ENCODE peak calls at places on chromosomes 6 and 20, in four cellular contexts. One of them, this sample, is unnamed.
A peak's percentile ranks its signal among the peaks of the same experiment; 100 is the strongest.

GRCh38 chr6:13762648-13763441 is 51.2 kb upstream of the RANBP9 start:
- DNase-seq in stimulated activated CD8-positive, alpha-beta memory T cell treated with anti-CD3 and anti-CD28 coated beads, Interleukin-15, amount 100 ng/mL, for 24 hours: no peak
- DNase-seq in cerebellar cortex: no peak
- DNase-seq in kidney tubule cell: no peak
- DNase-seq in this sample: no peak

GRCh38 chr20:29408034-29408695 is 1849.3 kb upstream of the DEFB115 start:
- DNase-seq in cerebellar cortex: no peak
- DNase-seq in stimulated activated CD8-positive, alpha-beta memory T cell treated with anti-CD3 and anti-CD28 coated beads, Interleukin-15, amount 100 ng/mL, for 24 hours: no peak
- DNase-seq in kidney tubule cell: no peak
- DNase-seq in this sample: no peak

GRCh38 chr6:149961728-149962425 is 1.9 kb upstream of the ULBP1 start:
- DNase-seq in kidney tubule cell: peak; percentile 17
- DNase-seq in cerebellar cortex: peak; percentile 18
- DNase-seq in stimulated activated CD8-positive, alpha-beta memory T cell treated with anti-CD3 and anti-CD28 coated beads, Interleukin-15, amount 100 ng/mL, for 24 hours: no peak
- DNase-seq in this sample: no peak

GRCh38 chr20:33649201-33649631 is 12.9 kb upstream of the C20orf144 start:
- DNase-seq in cerebellar cortex: no peak
- DNase-seq in stimulated activated CD8-positive, alpha-beta memory T cell treated with anti-CD3 and anti-CD28 coated beads, Interleukin-15, amount 100 ng/mL, for 24 hours: no peak
- DNase-seq in kidney tubule cell: no peak
- DNase-seq in this sample: no peak

GRCh38 chr6:21596379-21597242 is 3.1 kb downstream of the SOX4 start:
- DNase-seq in stimulated activated CD8-positive, alpha-beta memory T cell treated with anti-CD3 and anti-CD28 coated beads, Interleukin-15, amount 100 ng/mL, for 24 hours: peak; percentile 11
- DNase-seq in cerebellar cortex: peak; percentile 74
- DNase-seq in kidney tubule cell: peak; percentile 86
- DNase-seq in this sample: no peak

GRCh38 chr20:25437153-25437581 is 29.7 kb downstream of the GINS1 start:
- DNase-seq in kidney tubule cell: peak; percentile 63
- DNase-seq in stimulated activated CD8-positive, alpha-beta memory T cell treated with anti-CD3 and anti-CD28 coated beads, Interleukin-15, amount 100 ng/mL, for 24 hours: no peak
- DNase-seq in cerebellar cortex: peak; percentile 8
- DNase-seq in this sample: no peak

GRCh38 chr6:21800948-21801438 is 207.4 kb downstream of the SOX4 start:
- DNase-seq in stimulated activated CD8-positive, alpha-beta memory T cell treated with anti-CD3 and anti-CD28 coated beads, Interleukin-15, amount 100 ng/mL, for 24 hours: no peak
- DNase-seq in kidney tubule cell: peak; percentile 79
- DNase-seq in cerebellar cortex: no peak
- DNase-seq in this sample: no peak

GRCh38 chr6:163406320-163406719 is 8.2 kb upstream of the QKI start:
- DNase-seq in cerebellar cortex: no peak
- DNase-seq in kidney tubule cell: no peak
- DNase-seq in stimulated activated CD8-positive, alpha-beta memory T cell treated with anti-CD3 and anti-CD28 coated beads, Interleukin-15, amount 100 ng/mL, for 24 hours: no peak
- DNase-seq in this sample: no peak

GRCh38 chr6:142193621-142194020 is 46.6 kb downstream of the VTA1 start:
- DNase-seq in cerebellar cortex: no peak
- DNase-seq in stimulated activated CD8-positive, alpha-beta memory T cell treated with anti-CD3 and anti-CD28 coated beads, Interleukin-15, amount 100 ng/mL, for 24 hours: no peak
- DNase-seq in kidney tubule cell: no peak
- DNase-seq in this sample: no peak

GRCh38 chr6:106973841-106974336 is 640 bp downstream of the CD24 start:
- DNase-seq in cerebellar cortex: no peak
- DNase-seq in stimulated activated CD8-positive, alpha-beta memory T cell treated with anti-CD3 and anti-CD28 coated beads, Interleukin-15, amount 100 ng/mL, for 24 hours: no peak
- DNase-seq in kidney tubule cell: peak; percentile 48
- DNase-seq in this sample: no peak

GRCh38 chr6:116779569-116780164 is 14.1 kb upstream of the FAM162B start:
- DNase-seq in cerebellar cortex: peak; percentile 24
- DNase-seq in kidney tubule cell: peak; percentile 51
- DNase-seq in stimulated activated CD8-positive, alpha-beta memory T cell treated with anti-CD3 and anti-CD28 coated beads, Interleukin-15, amount 100 ng/mL, for 24 hours: no peak
- DNase-seq in this sample: no peak

GRCh38 chr6:34556031-34556471 is at the start of gene SPDEF:
- DNase-seq in kidney tubule cell: peak; percentile 61
- DNase-seq in cerebellar cortex: no peak
- DNase-seq in stimulated activated CD8-positive, alpha-beta memory T cell treated with anti-CD3 and anti-CD28 coated beads, Interleukin-15, amount 100 ng/mL, for 24 hours: no peak
- DNase-seq in this sample: no peak

GRCh38 chr6:87710090-87710489 is 8.1 kb upstream of the AKIRIN2 start:
- DNase-seq in kidney tubule cell: no peak
- DNase-seq in stimulated activated CD8-positive, alpha-beta memory T cell treated with anti-CD3 and anti-CD28 coated beads, Interleukin-15, amount 100 ng/mL, for 24 hours: no peak
- DNase-seq in cerebellar cortex: no peak
- DNase-seq in this sample: no peak

GRCh38 chr6:5308066-5308465 is 46.8 kb downstream of the FARS2 start:
- DNase-seq in cerebellar cortex: no peak
- DNase-seq in kidney tubule cell: peak; percentile 69
- DNase-seq in stimulated activated CD8-positive, alpha-beta memory T cell treated with anti-CD3 and anti-CD28 coated beads, Interleukin-15, amount 100 ng/mL, for 24 hours: no peak
- DNase-seq in this sample: no peak

GRCh38 chr20:16115891-16116577 is 457.2 kb downstream of the KIF16B start:
- DNase-seq in kidney tubule cell: no peak
- DNase-seq in cerebellar cortex: peak; percentile 68
- DNase-seq in stimulated activated CD8-positive, alpha-beta memory T cell treated with anti-CD3 and anti-CD28 coated beads, Interleukin-15, amount 100 ng/mL, for 24 hours: no peak
- DNase-seq in this sample: no peak

GRCh38 chr20:62487-62886 is 25.0 kb upstream of the DEFB125 start:
- DNase-seq in cerebellar cortex: no peak
- DNase-seq in stimulated activated CD8-positive, alpha-beta memory T cell treated with anti-CD3 and anti-CD28 coated beads, Interleukin-15, amount 100 ng/mL, for 24 hours: no peak
- DNase-seq in kidney tubule cell: no peak
- DNase-seq in this sample: no peak

GRCh38 chr6:14354919-14355572 is 237.5 kb downstream of the CD83 start:
- DNase-seq in kidney tubule cell: peak; percentile 72
- DNase-seq in cerebellar cortex: no peak
- DNase-seq in stimulated activated CD8-positive, alpha-beta memory T cell treated with anti-CD3 and anti-CD28 coated beads, Interleukin-15, amount 100 ng/mL, for 24 hours: no peak
- DNase-seq in this sample: no peak

GRCh38 chr20:13649548-13649947 is 10.8 kb upstream of the TASP1 start:
- DNase-seq in stimulated activated CD8-positive, alpha-beta memory T cell treated with anti-CD3 and anti-CD28 coated beads, Interleukin-15, amount 100 ng/mL, for 24 hours: no peak
- DNase-seq in cerebellar cortex: no peak
- DNase-seq in kidney tubule cell: no peak
- DNase-seq in this sample: no peak

GRCh38 chr6:31877651-31878161 is 1.1 kb downstream of the SLC44A4 start:
- DNase-seq in cerebellar cortex: no peak
- DNase-seq in kidney tubule cell: peak; percentile 65
- DNase-seq in stimulated activated CD8-positive, alpha-beta memory T cell treated with anti-CD3 and anti-CD28 coated beads, Interleukin-15, amount 100 ng/mL, for 24 hours: no peak
- DNase-seq in this sample: no peak

GRCh38 chr6:31304683-31305082 is 32.8 kb upstream of the HLA-C start:
- DNase-seq in stimulated activated CD8-positive, alpha-beta memory T cell treated with anti-CD3 and anti-CD28 coated beads, Interleukin-15, amount 100 ng/mL, for 24 hours: no peak
- DNase-seq in kidney tubule cell: peak; percentile 49
- DNase-seq in cerebellar cortex: no peak
- DNase-seq in this sample: no peak

GRCh38 chr20:36086767-36087166 is 67.8 kb upstream of the EPB41L1 start:
- DNase-seq in stimulated activated CD8-positive, alpha-beta memory T cell treated with anti-CD3 and anti-CD28 coated beads, Interleukin-15, amount 100 ng/mL, for 24 hours: no peak
- DNase-seq in cerebellar cortex: no peak
- DNase-seq in kidney tubule cell: peak; percentile 78
- DNase-seq in this sample: no peak

GRCh38 chr6:27477318-27478013 is 4.6 kb upstream of the ZNF184 start:
- DNase-seq in stimulated activated CD8-positive, alpha-beta memory T cell treated with anti-CD3 and anti-CD28 coated beads, Interleukin-15, amount 100 ng/mL, for 24 hours: no peak
- DNase-seq in kidney tubule cell: no peak
- DNase-seq in cerebellar cortex: peak; percentile 24
- DNase-seq in this sample: no peak

GRCh38 chr6:160792711-160793110 is 90.7 kb downstream of the PLG start:
- DNase-seq in kidney tubule cell: no peak
- DNase-seq in stimulated activated CD8-positive, alpha-beta memory T cell treated with anti-CD3 and anti-CD28 coated beads, Interleukin-15, amount 100 ng/mL, for 24 hours: no peak
- DNase-seq in cerebellar cortex: no peak
- DNase-seq in this sample: no peak

GRCh38 chr6:149499066-149499465 is 14.3 kb upstream of the ZC3H12D start:
- DNase-seq in kidney tubule cell: peak; percentile 26
- DNase-seq in stimulated activated CD8-positive, alpha-beta memory T cell treated with anti-CD3 and anti-CD28 coated beads, Interleukin-15, amount 100 ng/mL, for 24 hours: no peak
- DNase-seq in cerebellar cortex: no peak
- DNase-seq in this sample: no peak

GRCh38 chr6:80969439-80969838 is 783.0 kb downstream of the TENT5A start:
- DNase-seq in stimulated activated CD8-positive, alpha-beta memory T cell treated with anti-CD3 and anti-CD28 coated beads, Interleukin-15, amount 100 ng/mL, for 24 hours: no peak
- DNase-seq in kidney tubule cell: no peak
- DNase-seq in cerebellar cortex: no peak
- DNase-seq in this sample: no peak

GRCh38 chr20:33663161-33664084 is 1.3 kb downstream of the C20orf144 start:
- DNase-seq in kidney tubule cell: peak; percentile 81
- DNase-seq in stimulated activated CD8-positive, alpha-beta memory T cell treated with anti-CD3 and anti-CD28 coated beads, Interleukin-15, amount 100 ng/mL, for 24 hours: peak; percentile 65
- DNase-seq in cerebellar cortex: peak; percentile 58
- DNase-seq in this sample: peak; percentile 92

GRCh38 chr6:165722022-165722421 is 59.0 kb upstream of the PDE10A start:
- DNase-seq in stimulated activated CD8-positive, alpha-beta memory T cell treated with anti-CD3 and anti-CD28 coated beads, Interleukin-15, amount 100 ng/mL, for 24 hours: no peak
- DNase-seq in cerebellar cortex: no peak
- DNase-seq in kidney tubule cell: no peak
- DNase-seq in this sample: no peak

GRCh38 chr6:20366082-20366834 is 35.4 kb upstream of the E2F3 start:
- DNase-seq in stimulated activated CD8-positive, alpha-beta memory T cell treated with anti-CD3 and anti-CD28 coated beads, Interleukin-15, amount 100 ng/mL, for 24 hours: no peak
- DNase-seq in kidney tubule cell: no peak
- DNase-seq in cerebellar cortex: no peak
- DNase-seq in this sample: no peak

GRCh38 chr6:162509821-162510220 is 217.7 kb downstream of the PRKN start:
- DNase-seq in kidney tubule cell: peak; percentile 8
- DNase-seq in stimulated activated CD8-positive, alpha-beta memory T cell treated with anti-CD3 and anti-CD28 coated beads, Interleukin-15, amount 100 ng/mL, for 24 hours: no peak
- DNase-seq in cerebellar cortex: peak; percentile 10
- DNase-seq in this sample: no peak